ENCODE peak calls at places on chromosomes 3 and 15, in seven cellular contexts. T is left ventricle myocardium inferior, M is fibroblast of lung, S is OCI-LY7, I is thoracic aorta, F is sigmoid colon, O is psoas muscle. K is an unnamed sample. For H3K4me1, the result is how much of the 10 kb centered on the place peaks cover.

GRCh38 chr15:27660676-27661075 is 438.4 kb downstream of the OCA2 start:
- DNase-seq in T (no peak), M (no peak), S (no peak), I (no peak), F (no peak), O (no peak), K (no peak)

GRCh38 chr3:140376136-140376889 is 301.6 kb upstream of the TRIM42 start:
- DNase-seq in T (no peak), M (no peak), S (no peak), I (no peak), F (no peak), O (no peak), K (no peak)

GRCh38 chr3:190027116-190027515 is 93.6 kb downstream of the P3H2 start:
- DNase-seq in T (no peak), M (no peak), S (no peak), I (no peak), F (no peak), O (no peak), K (no peak)

GRCh38 chr3:168476360-168476980 is 380.7 kb upstream of the GOLIM4 start:
- DNase-seq in T (no peak), M (no peak), S (no peak), I (no peak), F (no peak), O (no peak), K (no peak)

GRCh38 chr3:93973160-93974126 is at the start of gene PROS1:
- DNase-seq in T (peak), M (peak), S (peak), I (peak), F (peak), O (peak), K (peak)

GRCh38 chr15:73474785-73475184 is 31.8 kb downstream of the REC114 start:
- DNase-seq in T (no peak), M (no peak), S (no peak), I (no peak), F (no peak), O (no peak), K (no peak)

GRCh38 chr3:127077506-127078064 is 94.7 kb downstream of the PLXNA1 start:
- DNase-seq in T (no peak), M (no peak), S (no peak), I (no peak), F (peak), O (no peak), K (no peak)

GRCh38 chr15:40343512-40343911 is 2.8 kb upstream of the CCDC9B start:
- DNase-seq in T (no peak), M (peak), S (no peak), I (peak), F (no peak), O (peak), K (no peak)

GRCh38 chr3:29618395-29619291 is 337.8 kb downstream of the RBMS3 start:
- DNase-seq in T (no peak), M (peak), S (no peak), I (no peak), F (no peak), O (no peak), K (no peak)

GRCh38 chr3:67386446-67386845 is 268.0 kb downstream of the SUCLG2 start:
- DNase-seq in T (no peak), M (no peak), S (no peak), I (no peak), F (no peak), O (no peak), K (no peak)

GRCh38 chr15:60972301-60972700 is 256.8 kb downstream of the RORA start:
- DNase-seq in T (no peak), M (peak), S (no peak), I (no peak), F (no peak), O (no peak), K (no peak)

GRCh38 chr15:70633394-70633793 is 130.0 kb downstream of the UACA start:
- DNase-seq in T (no peak), M (no peak), S (no peak), I (no peak), F (no peak), O (no peak), K (no peak)

GRCh38 chr15:47398594-47398993 is 318.7 kb upstream of the SEMA6D start:
- DNase-seq in T (no peak), M (no peak), S (no peak), I (no peak), F (no peak), O (no peak), K (no peak)

GRCh38 chr15:74960995-74961588 is 4.5 kb upstream of the RPP25 start:
- DNase-seq in T (no peak), M (no peak), S (no peak), I (no peak), F (no peak), O (no peak), K (no peak)

GRCh38 chr15:78537266-78537665 is 3.0 kb upstream of the PSMA4 start:
- DNase-seq in T (no peak), M (no peak), S (no peak), I (no peak), F (no peak), O (no peak), K (no peak)

GRCh38 chr15:41561777-41562145 is 2.7 kb downstream of the TYRO3 start:
- DNase-seq in T (peak), M (peak), S (no peak), I (no peak), F (peak), O (peak), K (no peak)

GRCh38 chr3:155585384-155585783 is 159.5 kb downstream of the PLCH1 start:
- DNase-seq in T (no peak), M (no peak), S (no peak), I (no peak), F (no peak), O (no peak), K (no peak)

GRCh38 chr3:51398595-51399310 is 7.7 kb downstream of the RBM15B start:
- DNase-seq in T (no peak), M (no peak), S (no peak), I (no peak), F (no peak), O (no peak), K (no peak)

GRCh38 chr3:110478377-110479054 is 593.1 kb upstream of the NECTIN3 start:
- DNase-seq in T (no peak), M (no peak), S (no peak), I (no peak), F (no peak), O (no peak), K (no peak)

GRCh38 chr3:54969652-54970051 is 41.8 kb upstream of the LRTM1 start:
- DNase-seq in T (no peak), M (no peak), S (no peak), I (no peak), F (no peak), O (no peak), K (no peak)

GRCh38 chr3:124396397-124396796 is 333.9 kb upstream of the UMPS start:
- DNase-seq in T (no peak), M (no peak), S (no peak), I (no peak), F (no peak), O (no peak), K (no peak)

GRCh38 chr15:83658406-83658805 is 4.5 kb downstream of the ADAMTSL3 start:
- DNase-seq in T (peak), M (no peak), S (no peak), I (no peak), F (no peak), O (peak), K (no peak)

GRCh38 chr15:83656192-83656591 is 2.3 kb downstream of the ADAMTSL3 start:
- DNase-seq in T (no peak), M (no peak), S (no peak), I (no peak), F (no peak), O (no peak), K (no peak)

GRCh38 chr15:83659011-83659811 is 5.3 kb downstream of the ADAMTSL3 start:
- DNase-seq in T (peak), M (no peak), S (no peak), I (no peak), F (peak), O (peak), K (no peak)

GRCh38 chr15:83656943-83657528 is 3.1 kb downstream of the ADAMTSL3 start:
- DNase-seq in T (no peak), M (no peak), S (no peak), I (no peak), F (no peak), O (no peak), K (no peak)

DNA sequence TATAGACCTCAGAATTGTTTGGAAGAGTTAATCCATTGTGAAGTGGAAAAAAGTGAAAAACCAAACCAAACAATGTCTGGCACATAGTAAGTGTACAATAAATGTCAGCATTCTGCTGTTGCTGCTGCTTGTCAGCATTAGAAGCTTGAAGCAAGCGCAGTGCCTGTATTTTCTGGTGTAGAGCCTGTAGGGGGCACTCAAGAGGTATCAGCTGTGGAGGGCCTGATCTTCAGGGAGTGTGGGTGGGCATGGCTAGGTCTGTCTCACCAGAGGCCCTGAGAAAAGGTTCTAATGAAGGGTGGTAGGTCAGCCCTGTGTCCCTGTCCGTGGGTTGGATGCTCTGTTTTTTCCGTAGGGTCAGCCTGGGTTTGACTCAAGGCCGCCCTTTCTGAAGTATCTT is 3.6 kb downstream of the ADAMTSL3 start:
- DNase-seq in T (no peak), M (no peak), S (no peak), I (no peak), F (no peak), O (no peak), K (no peak)
- TF ChIP-seq CTCF in T (peak), M (peak), S (peak), I (peak), F (no peak), O (no peak), K (no peak)

GRCh38 chr3:14718539-14718938 is 43.6 kb downstream of the C3orf20 start:
- DNase-seq in T (no peak), M (no peak), S (no peak), I (no peak), F (no peak), O (no peak), K (no peak)
- H3K4me3 ChIP-seq in T (no peak), M (no peak), S (no peak), I (no peak), F (no peak), O (no peak), K (no peak)

DNA sequence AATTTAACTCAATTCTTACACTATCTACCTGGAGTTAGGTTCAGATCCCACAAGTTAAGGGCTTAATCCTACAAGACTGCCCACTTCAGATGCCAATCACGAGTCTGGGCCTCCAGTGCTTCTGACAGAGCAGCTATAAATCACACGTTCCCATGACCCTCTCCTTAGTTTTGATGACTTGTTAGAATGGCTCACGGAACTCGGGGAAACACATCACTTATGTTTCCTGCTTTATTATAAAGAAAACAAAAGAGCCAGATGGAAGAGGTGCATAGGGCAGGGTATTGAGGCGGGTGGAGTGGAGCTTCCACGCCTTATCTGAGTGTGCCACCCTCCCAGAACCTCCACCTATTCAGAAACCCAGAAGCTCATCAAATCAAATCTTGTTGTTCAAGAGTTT is 170.8 kb downstream of the MOBP start:
- DNase-seq in T (no peak), M (no peak), S (no peak), I (no peak), F (no peak), O (no peak), K (peak)
- H3K4me1 ChIP-seq in T (under half), M (under half), S (under half), I (under half), F (under half), O (under half), K (under half)

GRCh38 chr3:176663819-176664218 is 533.5 kb downstream of the TBL1XR1 start:
- DNase-seq in T (no peak), M (peak), S (peak), I (no peak), F (no peak), O (no peak), K (no peak)
- TF ChIP-seq CTCF in T (peak), M (peak), S (peak), I (peak), F (no peak), O (peak), K (no peak)

GRCh38 chr3:146155022-146155421 is 6.0 kb downstream of the PLOD2 start:
- DNase-seq in T (no peak), M (no peak), S (no peak), I (no peak), F (no peak), O (no peak), K (no peak)

GRCh38 chr3:146152841-146153240 is 8.1 kb downstream of the PLOD2 start:
- DNase-seq in T (no peak), M (no peak), S (no peak), I (no peak), F (no peak), O (no peak), K (no peak)

GRCh38 chr3:146154316-146154715 is 6.7 kb downstream of the PLOD2 start:
- DNase-seq in T (no peak), M (no peak), S (no peak), I (no peak), F (no peak), O (no peak), K (no peak)

GRCh38 chr3:146156060-146156459 is 4.9 kb downstream of the PLOD2 start:
- DNase-seq in T (peak), M (no peak), S (no peak), I (no peak), F (no peak), O (no peak), K (no peak)

GRCh38 chr3:146153429-146153828 is 7.6 kb downstream of the PLOD2 start:
- DNase-seq in T (no peak), M (no peak), S (no peak), I (no peak), F (no peak), O (no peak), K (no peak)
- H3K4me3 ChIP-seq in T (no peak), M (no peak), S (no peak), I (peak), F (no peak), O (no peak), K (no peak)